ENCODE peak calls at places on chromosomes 4 and X, in nine cellular contexts. K is CD4-positive, alpha-beta T cell; Q is upper lobe of left lung; D is aorta; P is lung; L is AG04450; M is neuronal stem cell; S is upper lobe of right lung; F is ovary. O is an unnamed sample.
A peak's percentile ranks its signal among the peaks of the same experiment; 100 is the strongest.

GRCh38 chrX:132961511-132961910 is 3.1 kb upstream of the HS6ST2 start:
- DNase-seq in K (no peak), Q (no peak), D (no peak), P (no peak), L (no peak), M (no peak), S (no peak), F (no peak), O (no peak)

GRCh38 chr4:83125738-83126141 is 11.2 kb upstream of the PLAC8 start:
- DNase-seq in K (no peak), Q (no peak), D (no peak), P (no peak), L (no peak), M (no peak), S (no peak), F (no peak), O (no peak)

GRCh38 chr4:40185830-40186664 is 10.8 kb upstream of the RHOH start:
- DNase-seq in K (no peak), Q (no peak), D (no peak), P (no peak), L (no peak), M (no peak), S (no peak), F (no peak), O (no peak)

GRCh38 chr4:82125863-82126297 is 247.9 kb downstream of the HNRNPD start:
- DNase-seq in K (no peak), Q (no peak), D (no peak), P (no peak), L (no peak), M (no peak), S (no peak), F (no peak), O (no peak)

GRCh38 chrX:151974336-151975227 is at the start of gene GABRE:
- DNase-seq in K (no peak), Q (peak; percentile 91), D (peak; percentile 91), P (peak; percentile 38), L (no peak), M (peak; percentile 24), S (peak; percentile 79), F (peak; percentile 44), O (peak; percentile 58)

GRCh38 chrX:107630031-107630689 is 1.9 kb downstream of the PRPS1 start:
- DNase-seq in K (no peak), Q (no peak), D (no peak), P (no peak), L (no peak), M (no peak), S (no peak), F (no peak), O (no peak)

GRCh38 chrX:135629342-135629741 is 84.1 kb upstream of the CT45A1 start:
- DNase-seq in K (no peak), Q (no peak), D (no peak), P (no peak), L (no peak), M (no peak), S (no peak), F (no peak), O (no peak)

GRCh38 chrX:84187501-84188319 is at the start of gene RPS6KA6:
- DNase-seq in K (no peak), Q (peak; percentile 80), D (peak; percentile 80), P (no peak), L (no peak), M (peak; percentile 49), S (peak; percentile 64), F (peak; percentile 65), O (peak; percentile 65)

GRCh38 chrX:68428431-68428830 is 4.9 kb downstream of the OPHN1 start:
- DNase-seq in K (no peak), Q (no peak), D (no peak), P (no peak), L (no peak), M (no peak), S (no peak), F (no peak), O (no peak)

GRCh38 chr4:152976466-152976761 is 40.3 kb downstream of the FHDC1 start:
- DNase-seq in K (no peak), Q (peak; percentile 70), D (no peak), P (no peak), L (no peak), M (no peak), S (no peak), F (no peak), O (no peak)

GRCh38 chr4:26179316-26179760 is 141.5 kb upstream of the RBPJ start:
- DNase-seq in K (no peak), Q (no peak), D (no peak), P (no peak), L (no peak), M (no peak), S (no peak), F (no peak), O (no peak)

GRCh38 chrX:38803609-38804480 is 2.6 kb downstream of the MID1IP1 start:
- DNase-seq in K (no peak), Q (peak; percentile 96), D (peak; percentile 90), P (peak; percentile 87), L (no peak), M (peak; percentile 70), S (peak; percentile 94), F (peak; percentile 85), O (peak; percentile 95)

GRCh38 chr4:156534205-156534604 is 437.4 kb downstream of the PDGFC start:
- DNase-seq in K (no peak), Q (no peak), D (no peak), P (no peak), L (no peak), M (no peak), S (no peak), F (no peak), O (no peak)

GRCh38 chr4:56990109-56990508 is 11.4 kb downstream of the POLR2B start:
- DNase-seq in K (no peak), Q (no peak), D (no peak), P (no peak), L (no peak), M (no peak), S (no peak), F (no peak), O (no peak)

DNA sequence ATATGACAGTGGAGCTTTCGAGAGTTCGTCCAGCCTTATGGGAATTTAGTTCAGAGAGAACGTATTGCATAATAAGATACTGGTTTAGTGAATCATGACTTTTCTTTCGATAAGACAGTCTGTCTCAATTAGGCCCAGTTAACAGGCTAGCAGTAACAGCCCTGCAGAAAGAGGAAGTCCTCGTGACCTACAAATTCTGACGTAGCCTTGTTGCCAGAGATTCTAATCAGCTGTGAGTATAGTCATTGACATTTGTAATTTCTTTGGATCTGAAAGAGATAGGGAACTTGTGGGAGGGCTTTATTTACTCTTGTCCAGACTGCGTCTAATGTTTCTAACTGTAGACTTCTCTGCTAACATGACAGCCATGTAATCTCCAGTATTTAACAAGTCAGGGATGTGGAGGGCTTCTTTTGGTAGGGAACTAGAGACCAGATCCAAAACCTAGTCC is 15.8 kb downstream of the ART3 start:
- DNase-seq in K (no peak), Q (no peak), D (no peak), P (peak; percentile 44), L (peak; percentile 47), M (no peak), S (no peak), F (no peak), O (no peak)
- H3K27ac ChIP-seq in K (no peak overlapping the region), Q (peak overlapping the region; percentile 20), D (no peak overlapping the region), P (no peak overlapping the region), L (no peak overlapping the region), M (no peak overlapping the region), S (peak overlapping the region; percentile 61), F (no peak overlapping the region), O (no peak overlapping the region)

GRCh38 chrX:140088438-140088837 is 123.1 kb upstream of the CXorf66 start:
- DNase-seq in K (no peak), Q (no peak), D (no peak), P (no peak), L (no peak), M (no peak), S (no peak), F (no peak), O (no peak)

GRCh38 chrX:140092121-140092520 is 126.8 kb upstream of the CXorf66 start:
- DNase-seq in K (no peak), Q (no peak), D (no peak), P (no peak), L (no peak), M (no peak), S (no peak), F (no peak), O (no peak)

GRCh38 chrX:140090800-140091275 is 125.5 kb upstream of the CXorf66 start:
- DNase-seq in K (no peak), Q (no peak), D (no peak), P (no peak), L (no peak), M (no peak), S (no peak), F (no peak), O (no peak)

GRCh38 chrX:140091276-140091886 is 126.1 kb upstream of the CXorf66 start:
- DNase-seq in K (no peak), Q (peak; percentile 88), D (peak; percentile 79), P (no peak), L (no peak), M (peak; percentile 31), S (peak; percentile 67), F (peak; percentile 36), O (peak; percentile 28)

DNA sequence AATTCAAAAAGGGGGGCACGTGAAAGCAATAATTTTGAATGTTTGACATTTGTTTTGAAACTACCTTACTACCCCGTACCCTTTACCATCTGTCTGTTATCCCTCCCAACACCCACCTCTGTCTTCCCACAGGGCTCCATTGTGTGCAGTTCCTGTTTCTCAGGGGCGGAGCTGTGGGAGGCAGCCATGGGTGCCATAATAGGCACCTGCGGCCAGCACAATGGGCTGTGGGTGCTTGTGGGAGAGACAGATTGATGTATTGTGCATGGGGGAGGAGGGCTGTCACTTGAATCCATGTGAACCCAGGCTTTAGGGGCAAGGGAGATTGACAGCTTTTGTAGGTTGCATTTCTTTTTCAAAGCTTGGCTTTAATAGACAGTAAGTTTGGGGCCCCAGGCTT is 122.5 kb upstream of the CXorf66 start:
- DNase-seq in K (no peak), Q (no peak), D (no peak), P (no peak), L (no peak), M (no peak), S (no peak), F (no peak), O (no peak)
- H3K27ac ChIP-seq in K (no peak overlapping the region), Q (no peak overlapping the region), D (no peak overlapping the region), P (no peak overlapping the region), L (no peak overlapping the region), M (no peak overlapping the region), S (no peak overlapping the region), F (no peak overlapping the region), O (no peak overlapping the region)

DNA sequence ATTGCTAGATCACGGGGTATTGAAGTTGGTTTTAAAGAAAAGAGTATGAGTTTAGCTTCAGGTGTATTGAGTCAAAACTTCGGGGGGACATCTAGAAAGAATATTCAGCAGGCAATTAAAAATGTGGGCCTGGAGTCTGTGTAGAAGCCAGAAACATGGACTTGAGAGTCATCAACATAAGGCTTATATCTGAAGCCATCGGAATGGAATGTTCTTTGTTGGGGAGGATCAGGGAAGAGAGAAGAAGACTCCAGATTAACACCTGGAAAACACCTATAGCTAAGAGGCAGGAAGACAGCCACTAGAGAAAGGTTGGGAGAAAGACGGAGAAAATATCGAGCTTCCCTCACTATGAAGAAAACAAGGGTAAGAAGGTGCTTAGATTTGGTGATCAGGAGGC is 69.5 kb downstream of the BEND2 start:
- DNase-seq in K (no peak), Q (no peak), D (no peak), P (no peak), L (no peak), M (no peak), S (no peak), F (no peak), O (no peak)
- H3K27ac ChIP-seq in K (no peak overlapping the region), Q (no peak overlapping the region), D (no peak overlapping the region), P (no peak overlapping the region), L (no peak overlapping the region), M (no peak overlapping the region), S (no peak overlapping the region), F (no peak overlapping the region), O (peak overlapping the region; percentile 85)

GRCh38 chr4:3302164-3302785 is 9.5 kb downstream of the RGS12 start:
- DNase-seq in K (peak; percentile 62), Q (no peak), D (peak; percentile 75), P (no peak), L (no peak), M (no peak), S (peak; percentile 57), F (peak; percentile 50), O (peak; percentile 61)
- H3K27ac ChIP-seq in K (no peak overlapping the region), Q (no peak overlapping the region), D (no peak overlapping the region), P (peak overlapping the region; percentile 33), L (no peak overlapping the region), M (no peak overlapping the region), S (no peak overlapping the region), F (no peak overlapping the region), O (no peak overlapping the region)

O was measured in right cardiac atrium.